ENCODE peak calls at places on chromosomes 12 and 14, in eight cellular contexts. G, I, P, D, H, S, W and B are unnamed samples.
A peak's percentile ranks its signal among the peaks of the same experiment; 100 is the strongest.

GRCh38 chr14:71551291-71551955 is 380.8 kb upstream of the RGS6 start:
- DNase-seq in G (no peak), I (no peak), P (no peak), D (no peak), H (no peak), S (no peak), W (no peak), B (no peak)

GRCh38 chr12:95970905-95971304 is 25.2 kb downstream of the HAL start:
- DNase-seq in G (no peak), I (no peak), P (no peak), D (peak; percentile 89), H (no peak), S (no peak), W (no peak), B (no peak)

GRCh38 chr12:57138526-57139272 is 8.7 kb downstream of the LRP1-AS start:
- DNase-seq in G (no peak), I (peak; percentile 67), P (no peak), D (peak; percentile 51), H (no peak), S (peak; percentile 40), W (no peak), B (no peak)

GRCh38 chr14:22163051-22163450 is 426.0 kb downstream of the DAD1 start:
- DNase-seq in G (no peak), I (no peak), P (no peak), D (no peak), H (no peak), S (no peak), W (no peak), B (no peak)

GRCh38 chr12:115166698-115167315 is 482.8 kb upstream of the TBX3 start:
- DNase-seq in G (no peak), I (no peak), P (no peak), D (no peak), H (no peak), S (no peak), W (no peak), B (no peak)

GRCh38 chr14:51520087-51520486 is 131.6 kb upstream of the FRMD6 start:
- DNase-seq in G (no peak), I (no peak), P (no peak), D (no peak), H (no peak), S (no peak), W (no peak), B (no peak)

GRCh38 chr12:2052861-2053674 is at the start of gene CACNA1C:
- DNase-seq in G (peak; percentile 72), I (peak; percentile 32), P (peak; percentile 34), D (peak; percentile 91), H (peak; percentile 59), S (no peak), W (no peak), B (no peak)

GRCh38 chr14:105414456-105415371 is 4.9 kb upstream of the MTA1 start:
- DNase-seq in G (peak; percentile 89), I (peak; percentile 65), P (peak; percentile 69), D (peak; percentile 85), H (peak; percentile 78), S (peak; percentile 35), W (no peak), B (peak; percentile 73)

GRCh38 chr12:54571166-54571856 is 17.1 kb downstream of the PPP1R1A start:
- DNase-seq in G (no peak), I (no peak), P (no peak), D (peak; percentile 72), H (no peak), S (no peak), W (no peak), B (no peak)

GRCh38 chr12:91854725-91855124 is 290.9 kb downstream of the BTG1 start:
- DNase-seq in G (no peak), I (no peak), P (no peak), D (no peak), H (peak; percentile 18), S (no peak), W (no peak), B (no peak)

GRCh38 chr14:37270629-37271028 is 72.9 kb downstream of the MIPOL1 start:
- DNase-seq in G (no peak), I (no peak), P (no peak), D (no peak), H (no peak), S (no peak), W (no peak), B (no peak)

GRCh38 chr12:57894577-57895292 is 46.6 kb upstream of the ATP23 start:
- DNase-seq in G (no peak), I (no peak), P (no peak), D (peak; percentile 56), H (no peak), S (no peak), W (no peak), B (no peak)

GRCh38 chr14:31943217-31943616 is 133.9 kb upstream of the ARHGAP5 start:
- DNase-seq in G (no peak), I (no peak), P (no peak), D (no peak), H (no peak), S (no peak), W (no peak), B (no peak)

GRCh38 chr14:31926123-31926522 is 151.0 kb upstream of the ARHGAP5 start:
- DNase-seq in G (no peak), I (no peak), P (no peak), D (no peak), H (no peak), S (no peak), W (peak; percentile 54), B (no peak)

GRCh38 chr12:54047160-54047963 is 6.3 kb upstream of the HOXC4 start:
- DNase-seq in G (no peak), I (no peak), P (no peak), D (peak; percentile 78), H (no peak), S (no peak), W (no peak), B (no peak)

GRCh38 chr12:1065629-1066028 is 74.6 kb downstream of the ERC1 start:
- DNase-seq in G (no peak), I (no peak), P (no peak), D (no peak), H (no peak), S (no peak), W (no peak), B (no peak)

GRCh38 chr12:25725874-25726273 is 172.8 kb upstream of the LMNTD1 start:
- DNase-seq in G (no peak), I (no peak), P (no peak), D (no peak), H (no peak), S (no peak), W (no peak), B (no peak)

GRCh38 chr12:118541071-118541470 is 164.7 kb downstream of the SUDS3 start:
- DNase-seq in G (no peak), I (no peak), P (no peak), D (no peak), H (no peak), S (no peak), W (no peak), B (no peak)
- H3K4me3 ChIP-seq in G (no peak overlapping the region), I (no peak overlapping the region), P (no peak overlapping the region), D (no peak overlapping the region), H (no peak overlapping the region), S (no peak overlapping the region), W (no peak overlapping the region), B (no peak overlapping the region)

DNA sequence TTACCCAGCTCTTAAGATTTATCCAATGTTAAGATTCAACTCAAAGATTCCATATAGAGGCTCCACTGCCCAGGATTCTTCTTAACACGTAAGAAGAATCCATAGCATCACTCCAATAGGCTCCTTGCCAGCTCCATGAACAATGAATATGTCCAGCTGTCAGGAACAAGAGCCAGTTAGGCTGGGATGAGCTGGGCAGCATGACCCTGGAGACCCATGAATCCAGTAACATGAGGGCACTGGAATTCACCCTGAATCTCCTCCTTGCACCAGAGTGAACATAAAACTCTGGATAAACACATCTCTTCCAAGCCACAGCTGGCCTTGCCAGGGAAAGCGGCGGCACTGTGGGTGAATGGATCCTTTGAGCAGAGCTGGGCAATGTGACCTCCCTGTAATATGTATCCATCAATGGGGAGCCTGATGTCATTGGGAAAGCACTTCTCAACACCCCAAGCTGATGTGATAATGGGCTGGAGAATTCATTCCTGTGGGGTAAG is 24.4 kb upstream of the TC2N start:
- DNase-seq in G (no peak), I (no peak), P (no peak), D (no peak), H (no peak), S (no peak), W (no peak), B (no peak)
- H3K4me1 ChIP-seq in G (peaks cover 5% of the 10 kb centered on the region), I (peaks cover 45% of the 10 kb centered on the region), P (peaks cover 28% of the 10 kb centered on the region), D (no peaks in the 10 kb centered on the region), H (peaks cover 28% of the 10 kb centered on the region), S (peaks cover 24% of the 10 kb centered on the region), W (no peaks in the 10 kb centered on the region), B (no peaks in the 10 kb centered on the region)

DNA sequence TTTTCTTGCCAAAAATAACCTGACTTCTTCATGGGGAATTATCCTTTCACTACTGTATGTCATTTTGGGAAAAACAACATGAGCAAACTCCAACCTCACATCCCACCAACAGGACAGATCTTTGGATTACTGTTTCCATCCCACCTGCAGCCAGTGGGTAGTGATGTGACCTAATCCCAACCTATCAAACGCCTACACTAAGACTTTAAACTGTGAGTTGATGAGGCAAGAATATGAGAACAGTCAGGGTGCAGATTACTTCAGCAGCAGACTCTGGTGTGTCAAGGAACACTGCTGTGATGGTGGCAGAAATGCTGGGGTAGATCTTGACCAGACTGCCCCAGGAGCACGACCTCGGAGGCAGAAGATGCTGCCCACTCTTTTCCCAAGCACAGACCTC is 293.2 kb downstream of the DUSP6 start:
- DNase-seq in G (no peak), I (no peak), P (no peak), D (no peak), H (no peak), S (no peak), W (no peak), B (no peak)
- H3K4me3 ChIP-seq in G (no peak overlapping the region), I (no peak overlapping the region), P (no peak overlapping the region), D (no peak overlapping the region), H (no peak overlapping the region), S (no peak overlapping the region), W (no peak overlapping the region), B (no peak overlapping the region)

GRCh38 chr14:90606434-90606833 is 209.6 kb downstream of the CALM1 start:
- DNase-seq in G (no peak), I (no peak), P (no peak), D (no peak), H (no peak), S (no peak), W (no peak), B (no peak)

GRCh38 chr14:90608281-90608680 is 207.9 kb downstream of the TTC7B start:
- DNase-seq in G (no peak), I (no peak), P (no peak), D (no peak), H (no peak), S (no peak), W (no peak), B (no peak)

GRCh38 chr14:90608925-90609324 is 207.3 kb downstream of the TTC7B start:
- DNase-seq in G (no peak), I (no peak), P (no peak), D (no peak), H (no peak), S (no peak), W (no peak), B (no peak)

GRCh38 chr14:90605430-90605829 is 208.6 kb downstream of the CALM1 start:
- DNase-seq in G (no peak), I (no peak), P (no peak), D (peak; percentile 88), H (no peak), S (no peak), W (no peak), B (no peak)

GRCh38 chr14:90607141-90607540 is 209.1 kb downstream of the TTC7B start:
- DNase-seq in G (no peak), I (no peak), P (no peak), D (no peak), H (no peak), S (no peak), W (no peak), B (no peak)
- H3K4me1 ChIP-seq in G (peaks cover 7% of the 10 kb centered on the region), I (no peaks in the 10 kb centered on the region), P (no peaks in the 10 kb centered on the region), D (peaks cover 35% of the 10 kb centered on the region), H (no peaks in the 10 kb centered on the region), S (no peaks in the 10 kb centered on the region), W (no peaks in the 10 kb centered on the region), B (no peaks in the 10 kb centered on the region)